ENCODE peak calls at places on chromosomes 13 and 19, in six cellular contexts. R is IMR-90, O is fibroblast of lung, D is K562, U is MM.1S, M is HCT116. J is an unnamed sample.

GRCh38 chr19:37484406-37485115 is 15.4 kb downstream of the ZNF570 start:
- DNase-seq in D (no peak), O (peak; percentile 1), R (no peak), M (no peak), U (no peak), J (no peak)

GRCh38 chr19:21117041-21117907 is 24.6 kb upstream of the ZNF431 start:
- DNase-seq in U (no peak), O (no peak), D (no peak), R (peak; percentile 33), M (no peak), J (no peak)

GRCh38 chr13:23960566-23961156 is 63.4 kb upstream of the C1QTNF9B start:
- DNase-seq in D (no peak), U (no peak), R (peak; percentile 60), M (peak; percentile 27), O (peak; percentile 63), J (peak; percentile 66)

GRCh38 chr13:102392810-102393209 is 9.0 kb downstream of the FGF14 start:
- DNase-seq in U (no peak), R (no peak), M (no peak), D (no peak), O (no peak), J (no peak)

GRCh38 chr13:93723316-93723715 is 496.7 kb downstream of the GPC6 start:
- DNase-seq in R (peak; percentile 55), U (no peak), O (peak; percentile 65), D (no peak), M (no peak), J (no peak)

GRCh38 chr19:2164020-2164988 is 571 bp downstream of the DOT1L start:
- DNase-seq in U (peak; percentile 33), D (peak; percentile 23), R (no peak), O (no peak), M (no peak), J (peak; percentile 74)

GRCh38 chr13:113080901-113081521 is 24.6 kb upstream of the F7 start:
- DNase-seq in D (no peak), R (no peak), M (no peak), O (no peak), U (no peak), J (no peak)

GRCh38 chr19:38417544-38418506 is 8.2 kb downstream of the RASGRP4 start:
- DNase-seq in M (peak; percentile 66), O (peak; percentile 11), U (no peak), R (no peak), D (peak; percentile 91), J (peak; percentile 85)

GRCh38 chr19:56567274-56568120 is at the start of gene ZNF470:
- DNase-seq in U (peak; percentile 19), D (peak; percentile 18), R (peak; percentile 87), M (no peak), O (peak; percentile 91), J (no peak)

GRCh38 chr13:50527612-50528509 is 315.6 kb downstream of the DLEU7 start:
- DNase-seq in U (peak; percentile 36), O (no peak), D (no peak), R (no peak), M (no peak), J (peak; percentile 76)

GRCh38 chr13:99331881-99332293 is 24.7 kb upstream of the GPR183 start:
- DNase-seq in D (no peak), M (no peak), O (no peak), R (no peak), U (peak; percentile 81), J (no peak)

GRCh38 chr13:75946746-75947397 is 310.7 kb downstream of the LMO7 start:
- DNase-seq in O (no peak), R (no peak), U (no peak), M (no peak), D (no peak), J (no peak)

GRCh38 chr13:24135674-24136300 is 24.7 kb upstream of the SPATA13 start:
- DNase-seq in M (no peak), U (no peak), O (peak; percentile 42), R (peak; percentile 77), D (no peak), J (no peak)

GRCh38 chr13:21504379-21504778 is 45.3 kb upstream of the ZDHHC20 start:
- DNase-seq in U (no peak), O (no peak), D (no peak), M (no peak), R (no peak), J (no peak)

GRCh38 chr19:46975918-46976782 is 43.5 kb upstream of the NPAS1 start:
- DNase-seq in U (no peak), O (peak; percentile 97), R (peak; percentile 93), D (no peak), M (peak; percentile 3), J (no peak)

GRCh38 chr19:32343550-32344262 is 1.7 kb upstream of the ZNF507 start:
- DNase-seq in R (no peak), D (no peak), M (no peak), O (no peak), U (no peak), J (no peak)

GRCh38 chr19:7731218-7731595 is 703 bp downstream of the CLEC4G start:
- DNase-seq in O (no peak), M (no peak), R (no peak), D (no peak), U (no peak), J (no peak)

GRCh38 chr13:25415196-25415595 is 43.4 kb downstream of the ATP8A2 start:
- DNase-seq in R (no peak), M (no peak), U (no peak), O (no peak), D (no peak), J (no peak)

GRCh38 chr13:91311491-91311890 is 36.0 kb upstream of the MIR17HG start:
- DNase-seq in M (no peak), D (no peak), O (no peak), U (no peak), R (no peak), J (no peak)

GRCh38 chr19:53871448-53871847 is 3.8 kb downstream of the MYADM start:
- DNase-seq in O (no peak), D (no peak), M (no peak), R (no peak), U (no peak), J (no peak)

GRCh38 chr19:45016388-45017314 is 15.4 kb downstream of the RELB start:
- DNase-seq in D (peak; percentile 71), R (peak; percentile 63), U (peak; percentile 99), M (peak; percentile 42), O (peak; percentile 76), J (peak; percentile 94)

GRCh38 chr19:41430907-41431306 is 3.7 kb upstream of the B3GNT8 start:
- DNase-seq in O (no peak), R (no peak), U (no peak), M (no peak), D (no peak), J (peak; percentile 37)

GRCh38 chr19:34350161-34350561 is 14.8 kb upstream of the GPI start:
- DNase-seq in O (no peak), U (no peak), D (no peak), R (peak; percentile 43), M (no peak), J (no peak)

DNA sequence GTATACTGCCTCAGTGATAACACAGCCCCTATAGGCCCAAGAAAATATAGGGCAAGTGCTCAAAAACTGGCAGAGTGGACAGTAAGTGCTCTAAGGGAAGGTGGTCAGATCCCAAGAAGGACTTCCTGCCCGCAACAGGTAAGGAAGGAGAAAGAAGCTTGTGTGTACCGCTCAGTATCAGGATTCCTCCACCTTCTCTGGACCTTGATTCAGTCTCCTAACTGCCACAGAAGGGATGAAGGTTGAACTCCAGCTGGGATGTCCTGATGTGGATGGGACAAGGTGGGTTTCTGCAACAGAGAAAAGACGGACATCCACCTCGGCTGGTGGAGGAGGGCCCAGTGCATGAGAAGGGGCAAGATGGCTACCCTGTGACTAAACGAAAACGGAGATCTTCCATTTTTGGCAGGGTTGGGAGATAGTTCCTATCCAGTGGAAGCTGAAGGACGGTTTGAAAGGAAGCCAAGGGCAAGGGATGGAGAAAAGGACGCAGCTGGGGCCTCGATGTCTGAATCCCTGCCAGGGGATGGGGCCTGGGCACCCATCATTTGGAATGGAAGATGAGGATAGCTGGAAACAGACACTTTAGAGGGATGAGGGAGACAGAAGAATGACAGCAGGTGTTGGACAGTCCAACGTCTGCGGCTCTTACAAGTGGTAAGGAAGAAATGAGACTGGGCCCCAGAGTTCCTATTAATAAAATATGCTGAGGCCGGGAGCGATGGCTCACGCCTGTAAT is 1.3 kb upstream of the ATF5 start:
- DNase-seq in D (peak; percentile 5), O (no peak), U (no peak), M (no peak), R (no peak), J (no peak)
- H4K20me1 ChIP-seq in D (peaks cover 12% of the 10 kb centered on the region), O (no peaks in the 10 kb centered on the region), U (peaks cover 6% of the 10 kb centered on the region), M (no peaks in the 10 kb centered on the region), R (peaks cover 18% of the 10 kb centered on the region), J (peaks cover 24% of the 10 kb centered on the region)

GRCh38 chr13:41596190-41596589 is 138.8 kb downstream of the RGCC start:
- DNase-seq in D (no peak), M (no peak), U (no peak), R (peak; percentile 20), O (peak; percentile 51), J (no peak)
- H3K4me2 ChIP-seq in D (no peak overlapping the region), M (no peak overlapping the region), U (no peak overlapping the region), R (no peak overlapping the region), O (no peak overlapping the region), J (no peak overlapping the region)

GRCh38 chr13:69545500-69546025 is 562.1 kb upstream of the ATXN8OS start:
- DNase-seq in R (no peak), O (no peak), U (no peak), M (no peak), D (no peak), J (no peak)

GRCh38 chr13:69551193-69551592 is 556.4 kb upstream of the ATXN8OS start:
- DNase-seq in U (no peak), R (no peak), D (no peak), M (no peak), O (no peak), J (no peak)

GRCh38 chr13:69547780-69548179 is 559.8 kb upstream of the ATXN8OS start:
- DNase-seq in U (no peak), D (no peak), M (no peak), R (no peak), O (no peak), J (no peak)
- H2AFZ ChIP-seq in U (no peak overlapping the region), D (no peak overlapping the region), M (no peak overlapping the region), R (no peak overlapping the region), O (no peak overlapping the region), J (no peak overlapping the region)

DNA sequence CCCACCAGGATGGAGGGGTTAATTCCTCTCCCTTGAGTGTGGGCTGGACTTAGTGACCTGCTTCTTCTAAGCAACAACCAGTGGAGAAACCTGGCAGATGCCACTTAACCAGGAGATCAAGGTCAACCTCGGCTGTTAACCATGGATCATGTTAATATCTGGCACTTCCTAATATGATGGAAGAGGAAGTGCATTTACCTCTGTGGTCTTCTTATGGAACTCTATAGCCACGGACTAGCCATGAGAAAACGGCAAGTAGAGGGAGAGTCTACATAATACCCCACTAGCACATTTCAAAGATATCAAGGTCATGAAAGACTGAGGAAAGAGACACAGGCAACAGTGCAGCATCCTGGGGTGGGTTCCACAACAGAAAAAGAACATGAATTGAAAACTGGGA is 31.4 kb downstream of the MLLT1 start:
- DNase-seq in R (no peak), D (no peak), O (no peak), U (no peak), M (no peak), J (no peak)
- H4K20me1 ChIP-seq in R (peaks cover 73% of the 10 kb centered on the region), D (no peaks in the 10 kb centered on the region), O (no peaks in the 10 kb centered on the region), U (peaks cover 15% of the 10 kb centered on the region), M (no peaks in the 10 kb centered on the region), J (peaks cover 46% of the 10 kb centered on the region)

GRCh38 chr13:33611016-33611805 is 206.7 kb upstream of the RFC3 start:
- DNase-seq in U (no peak), R (peak; percentile 64), M (no peak), D (no peak), O (peak; percentile 88), J (no peak)
- H3K4me2 ChIP-seq in U (no peak overlapping the region), R (peak overlapping the region; percentile 62), M (no peak overlapping the region), D (no peak overlapping the region), O (peak overlapping the region; percentile 55), J (no peak overlapping the region)